ENCODE peak calls at places on chromosomes 3 and 15, in eight cellular contexts. E is GM23248, C is GM23338, V is neural progenitor cell, I is OCI-LY7, K is SK-N-SH, A is PC-3, P is hepatocyte. U is an unnamed sample.

GRCh38 chr3:126034481-126035361 is 49.2 kb downstream of the SLC41A3 start:
- DNase-seq in E (peak), C (no peak), V (no peak), I (no peak), K (peak), A (peak), P (no peak), U (no peak)

GRCh38 chr15:56934269-56934668 is 15.8 kb downstream of the TCF12 start:
- DNase-seq in E (peak), C (no peak), V (no peak), I (no peak), K (no peak), A (no peak), P (no peak), U (no peak)

GRCh38 chr15:22240403-22240802 is 160.1 kb downstream of the OR4M2 start:
- DNase-seq in E (no peak), C (no peak), V (no peak), I (no peak), K (no peak), A (no peak), P (no peak), U (no peak)

GRCh38 chr3:117322866-117323265 is 613.3 kb downstream of the TUSC7 start:
- DNase-seq in E (peak), C (peak), V (peak), I (no peak), K (no peak), A (peak), P (peak), U (peak)

GRCh38 chr3:112101946-112102345 is 15.8 kb downstream of the C3orf52 start:
- DNase-seq in E (peak), C (no peak), V (no peak), I (no peak), K (no peak), A (peak), P (no peak), U (no peak)

GRCh38 chr3:183254816-183255730 is 2.0 kb downstream of the B3GNT5 start:
- DNase-seq in E (no peak), C (no peak), V (peak), I (no peak), K (no peak), A (peak), P (peak), U (no peak)

GRCh38 chr3:112333002-112333385 is at the start of gene CD200:
- DNase-seq in E (peak), C (peak), V (peak), I (peak), K (peak), A (no peak), P (peak), U (no peak)

GRCh38 chr15:31036783-31037182 is 45.4 kb upstream of the MTMR10 start:
- DNase-seq in E (no peak), C (no peak), V (no peak), I (no peak), K (no peak), A (no peak), P (no peak), U (no peak)

GRCh38 chr15:91456251-91456718 is 356.2 kb downstream of the SV2B start:
- DNase-seq in E (peak), C (no peak), V (no peak), I (no peak), K (no peak), A (peak), P (no peak), U (no peak)

GRCh38 chr3:4994144-4994730 is 15.0 kb downstream of the BHLHE40 start:
- DNase-seq in E (peak), C (no peak), V (no peak), I (no peak), K (no peak), A (peak), P (no peak), U (no peak)

GRCh38 chr15:97084650-97085049 is 754.1 kb downstream of the NR2F2 start:
- DNase-seq in E (no peak), C (no peak), V (no peak), I (no peak), K (no peak), A (no peak), P (no peak), U (peak)

GRCh38 chr3:169607909-169608308 is 55.6 kb downstream of the MECOM start:
- DNase-seq in E (no peak), C (no peak), V (no peak), I (no peak), K (no peak), A (no peak), P (no peak), U (no peak)

DNA sequence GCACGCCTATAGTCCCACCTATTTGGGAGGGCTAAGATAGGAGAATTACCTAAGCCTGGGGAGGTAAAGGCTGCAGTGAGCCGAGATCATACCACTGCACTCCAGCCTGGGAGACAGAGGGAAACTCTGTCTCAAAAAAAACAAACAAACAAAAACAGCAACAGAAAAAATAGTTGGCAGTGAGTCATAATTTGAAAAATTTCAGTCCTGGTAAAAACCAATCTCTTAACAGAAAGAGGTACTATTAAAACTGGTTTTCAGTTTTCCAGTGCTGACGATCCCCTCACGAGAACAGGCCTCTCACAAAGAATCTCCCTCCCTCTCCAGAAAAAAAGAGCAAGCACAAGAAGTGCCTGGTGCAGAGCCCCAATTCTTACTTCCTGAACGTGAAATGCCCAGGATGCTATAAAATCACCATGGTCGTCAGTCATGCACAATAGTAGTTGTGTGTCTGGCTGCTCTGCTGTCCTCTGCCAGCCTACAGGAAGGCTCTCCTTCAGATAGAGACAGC is 22.8 kb upstream of the MAP4 start:
- DNase-seq in E (peak), C (no peak), V (no peak), I (no peak), K (no peak), A (no peak), P (no peak), U (no peak)
- H2AFZ ChIP-seq in E (no peak), C (no peak), V (no peak), I (no peak), K (no peak), A (no peak), P (no peak), U (no peak)

DNA sequence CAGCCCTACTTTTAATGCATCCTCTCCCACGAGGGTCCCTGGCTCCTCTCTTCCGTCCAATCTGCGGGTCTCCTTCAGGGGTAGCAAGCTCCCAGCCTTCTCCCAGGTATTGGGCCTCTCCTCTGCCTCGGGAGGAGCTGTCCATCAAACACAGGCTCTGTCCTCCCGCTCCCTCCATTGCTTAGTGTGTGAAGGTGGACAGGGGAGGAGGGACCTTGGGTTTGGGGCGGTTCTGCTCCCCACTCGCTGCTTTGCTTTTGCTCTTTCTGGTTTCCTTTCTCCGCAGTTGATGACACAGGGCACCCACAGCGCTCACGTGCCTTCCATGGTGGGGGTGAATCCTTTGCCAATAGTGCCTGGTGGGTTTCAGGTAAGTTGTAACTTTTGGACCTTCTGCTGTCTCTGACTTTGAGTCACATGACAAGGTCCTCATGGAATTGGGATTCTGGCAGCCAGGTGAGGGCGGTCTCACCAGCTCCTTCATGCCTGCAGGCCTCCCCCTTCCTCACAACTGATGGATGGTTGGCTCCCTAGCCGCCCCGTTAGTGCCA is 18.9 kb downstream of the MUC20 start:
- DNase-seq in E (no peak), C (no peak), V (no peak), I (no peak), K (no peak), A (no peak), P (no peak), U (no peak)
- TF ChIP-seq EZH2phosphoT487 in E (no peak), C (no peak), V (no peak), I (no peak), K (no peak), A (no peak), P (no peak), U (no peak)

GRCh38 chr3:13219902-13220296 is 146.7 kb upstream of the IQSEC1 start:
- DNase-seq in E (no peak), C (no peak), V (no peak), I (no peak), K (no peak), A (no peak), P (no peak), U (no peak)
- H2AFZ ChIP-seq in E (no peak), C (no peak), V (no peak), I (no peak), K (no peak), A (no peak), P (no peak), U (no peak)

GRCh38 chr15:42511010-42511396 is 15.6 kb downstream of the SNAP23 start:
- DNase-seq in E (peak), C (no peak), V (no peak), I (no peak), K (no peak), A (no peak), P (peak), U (no peak)
- TF ChIP-seq EZH2phosphoT487 in E (no peak), C (no peak), V (no peak), I (no peak), K (no peak), A (no peak), P (no peak), U (no peak)

DNA sequence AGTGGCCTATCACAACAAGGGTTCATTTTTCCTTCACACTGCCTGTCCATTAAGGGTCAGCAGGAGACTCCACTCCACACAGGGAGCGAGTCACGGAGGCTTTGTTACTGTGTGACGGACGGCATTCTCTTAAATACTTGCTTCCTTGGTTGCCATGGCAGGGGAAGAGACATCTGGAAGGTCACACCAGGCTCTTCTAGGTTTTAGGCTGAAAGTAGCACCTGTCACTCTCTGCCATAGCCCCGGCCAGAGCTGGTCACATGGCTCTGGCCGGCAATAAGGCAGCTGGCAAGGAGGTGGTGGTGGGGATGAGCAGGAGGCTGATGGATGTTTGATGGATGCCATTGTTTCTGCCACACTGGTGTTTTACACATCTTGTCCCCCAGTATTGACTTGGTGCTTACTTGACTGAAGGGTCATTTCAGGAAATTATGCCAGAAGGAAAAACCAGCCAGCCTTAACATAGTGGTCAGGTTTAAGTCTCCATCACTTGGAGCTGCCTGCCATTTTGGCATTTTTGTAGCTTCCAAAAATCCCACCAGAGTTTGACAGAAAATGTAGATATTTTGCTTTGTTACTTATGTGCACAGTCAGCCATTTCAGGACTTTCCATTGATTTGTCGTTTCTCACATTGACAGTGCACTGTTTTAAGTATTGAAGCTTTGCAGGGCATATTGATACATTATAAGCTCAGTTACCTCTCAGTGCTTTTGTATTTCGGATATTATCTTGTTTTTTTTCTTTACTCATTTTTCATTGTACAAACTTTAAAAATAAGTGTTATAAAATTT is 89.2 kb upstream of the ANKRD34C start:
- DNase-seq in E (no peak), C (no peak), V (no peak), I (no peak), K (no peak), A (no peak), P (no peak), U (peak)
- H2AFZ ChIP-seq in E (no peak), C (no peak), V (peak), I (no peak), K (no peak), A (no peak), P (no peak), U (peak)